ENCODE peak calls at places on chromosomes 13 and 19, in six cellular contexts. D is stimulated activated CD4-positive, alpha-beta T cell treated with anti-CD3 and anti-CD28 coated beads, Interleukin-4, amount 100 ng/mL, for 4 hours; O is left cardiac atrium; K is progenitor cell of endocrine pancreas; J is AG04450; R is HTR-8/SVneo. C is an unnamed sample.

GRCh38 chr19:12800873-12801465 is 631 bp downstream of the PRDX2 start:
- DNase-seq in K (no peak), D (no peak), J (no peak), R (no peak), O (peak; percentile 46), C (no peak)

GRCh38 chr19:45191324-45191845 is 12.8 kb downstream of the BLOC1S3 start:
- DNase-seq in K (no peak), D (no peak), J (no peak), R (no peak), O (no peak), C (no peak)

GRCh38 chr19:33419763-33420080 is 46.2 kb downstream of the CEBPG start:
- DNase-seq in J (no peak), O (no peak), D (no peak), R (no peak), K (no peak), C (no peak)

GRCh38 chr19:3434630-3435553 is 45.4 kb downstream of the SMIM24 start:
- DNase-seq in R (peak; percentile 94), O (peak; percentile 98), K (peak; percentile 90), J (peak; percentile 88), D (peak; percentile 96), C (peak; percentile 97)

GRCh38 chr13:38636756-38637155 is 50.1 kb upstream of the FREM2 start:
- DNase-seq in O (no peak), R (no peak), J (no peak), K (peak; percentile 20), D (no peak), C (no peak)

GRCh38 chr13:90594694-90595093 is 752.8 kb upstream of the MIR17HG start:
- DNase-seq in K (no peak), J (no peak), D (no peak), O (no peak), R (peak; percentile 5), C (no peak)

GRCh38 chr19:29418106-29418684 is 107.6 kb upstream of the VSTM2B start:
- DNase-seq in O (no peak), D (no peak), J (no peak), R (no peak), K (no peak), C (no peak)

GRCh38 chr13:46179576-46180368 is 2.2 kb downstream of the LCP1 start:
- DNase-seq in O (peak; percentile 25), R (no peak), K (no peak), D (peak; percentile 63), J (no peak), C (peak; percentile 47)

GRCh38 chr13:96091164-96091931 is 1.4 kb downstream of the HS6ST3 start:
- DNase-seq in D (no peak), O (peak; percentile 29), K (peak; percentile 14), J (no peak), R (no peak), C (no peak)

GRCh38 chr19:49442354-49442753 is 1.0 kb upstream of the SLC17A7 start:
- DNase-seq in K (no peak), O (peak; percentile 61), D (no peak), J (no peak), R (no peak), C (no peak)

GRCh38 chr19:1248454-1249297 is at the start of gene MIDN:
- DNase-seq in D (peak; percentile 82), R (no peak), J (no peak), K (peak; percentile 84), O (peak; percentile 90), C (peak; percentile 77)